ENCODE peak calls at places on chromosome 15, in five cellular contexts. E is testis, D is ascending aorta, U is stomach, Q is tibial artery. L is an unnamed sample. For H3K4me1 and H3K27me3, the result is how much of the 10 kb centered on the place peaks cover.

GRCh38 chr15:77266708-77267387 is 153.1 kb downstream of the PEAK1 start:
- DNase-seq in E (no peak), D (no peak), U (no peak), Q (no peak), L (no peak)

GRCh38 chr15:80264031-80264430 is 12.0 kb upstream of the CTXND1 start:
- DNase-seq in E (no peak), D (no peak), U (no peak), Q (no peak), L (no peak)

GRCh38 chr15:51814616-51815015 is 14.8 kb upstream of the TMOD3 start:
- DNase-seq in E (no peak), D (no peak), U (no peak), Q (no peak), L (no peak)

GRCh38 chr15:48592221-48592731 is 53.2 kb downstream of the FBN1 start:
- DNase-seq in E (no peak), D (no peak), U (no peak), Q (no peak), L (no peak)

GRCh38 chr15:60444289-60444912 is 34.5 kb downstream of the ICE2 start:
- DNase-seq in E (no peak), D (no peak), U (no peak), Q (no peak), L (no peak)

GRCh38 chr15:87354661-87355410 is 901.7 kb downstream of the NTRK3 start:
- DNase-seq in E (no peak), D (no peak), U (no peak), Q (no peak), L (no peak)

GRCh38 chr15:85100186-85100937 is 118.7 kb downstream of the PDE8A start:
- DNase-seq in E (no peak), D (no peak), U (no peak), Q (no peak), L (no peak)

GRCh38 chr15:80565398-80565797 is 129.7 kb upstream of the ABHD17C start:
- DNase-seq in E (no peak), D (no peak), U (no peak), Q (no peak), L (no peak)

GRCh38 chr15:86591994-86592746 is 512.5 kb downstream of the AGBL1 start:
- DNase-seq in E (peak), D (no peak), U (no peak), Q (peak), L (peak)

GRCh38 chr15:52144656-52145055 is 32.1 kb upstream of the BCL2L10 start:
- DNase-seq in E (no peak), D (no peak), U (no peak), Q (no peak), L (no peak)

GRCh38 chr15:91478717-91479191 is 374.8 kb upstream of the SLCO3A1 start:
- DNase-seq in E (no peak), D (no peak), U (no peak), Q (no peak), L (no peak)

GRCh38 chr15:101100118-101100517 is 151.7 kb downstream of the CHSY1 start:
- DNase-seq in E (no peak), D (no peak), U (no peak), Q (no peak), L (no peak)

GRCh38 chr15:58555168-58556027 is 123.6 kb downstream of the LIPC start:
- DNase-seq in E (no peak), D (no peak), U (no peak), Q (no peak), L (no peak)

GRCh38 chr15:70272565-70273355 is 175.0 kb upstream of the TLE3 start:
- DNase-seq in E (no peak), D (no peak), U (no peak), Q (peak), L (no peak)

GRCh38 chr15:40782609-40783227 is 12.9 kb downstream of the C15orf62 start:
- DNase-seq in E (peak), D (no peak), U (peak), Q (peak), L (peak)

GRCh38 chr15:99902248-99902647 is 169.0 kb upstream of the LYSMD4 start:
- DNase-seq in E (no peak), D (no peak), U (no peak), Q (no peak), L (no peak)

GRCh38 chr15:61084944-61085367 is 144.1 kb downstream of the RORA start:
- DNase-seq in E (no peak), D (no peak), U (no peak), Q (no peak), L (no peak)

GRCh38 chr15:53453253-53454105 is 306.0 kb downstream of the WDR72 start:
- DNase-seq in E (no peak), D (no peak), U (peak), Q (no peak), L (peak)

GRCh38 chr15:31241888-31242287 is 84.7 kb upstream of the KLF13 start:
- DNase-seq in E (no peak), D (no peak), U (no peak), Q (no peak), L (no peak)

GRCh38 chr15:44137750-44138149 is 57.3 kb downstream of the FRMD5 start:
- DNase-seq in E (no peak), D (no peak), U (no peak), Q (no peak), L (no peak)

GRCh38 chr15:77094397-77095030 is 23.6 kb upstream of the TSPAN3 start:
- DNase-seq in E (no peak), D (peak), U (no peak), Q (no peak), L (no peak)

GRCh38 chr15:20340931-20341661 is 200.5 kb downstream of the GOLGA6L6 start:
- DNase-seq in E (peak), D (peak), U (peak), Q (peak), L (peak)

GRCh38 chr15:67542192-67542461 is 376 bp upstream of the MAP2K5 start:
- DNase-seq in E (peak), D (no peak), U (no peak), Q (no peak), L (no peak)

GRCh38 chr15:67107014-67107812 is 41.8 kb downstream of the SMAD3 start:
- DNase-seq in E (no peak), D (peak), U (peak), Q (peak), L (peak)

GRCh38 chr15:50906954-50907865 is 1.3 kb upstream of the AP4E1 start:
- DNase-seq in E (no peak), D (no peak), U (peak), Q (no peak), L (no peak)

GRCh38 chr15:61266916-61267315 is 37.8 kb upstream of the RORA start:
- DNase-seq in E (no peak), D (no peak), U (no peak), Q (no peak), L (no peak)

GRCh38 chr15:22949074-22949547 is 31.1 kb downstream of the CYFIP1 start:
- DNase-seq in E (peak), D (peak), U (no peak), Q (peak), L (no peak)

GRCh38 chr15:84981711-84982300 is at the start of gene PDE8A:
- DNase-seq in E (peak), D (peak), U (peak), Q (peak), L (peak)

GRCh38 chr15:80640546-80641121 is 54.5 kb upstream of the ABHD17C start:
- DNase-seq in E (no peak), D (peak), U (no peak), Q (no peak), L (no peak)

GRCh38 chr15:40069178-40070165 is 30.5 kb upstream of the SRP14 start:
- DNase-seq in E (peak), D (peak), U (peak), Q (peak), L (peak)

GRCh38 chr15:33860749-33861148 is 107.5 kb upstream of the CHRM5 start:
- DNase-seq in E (no peak), D (no peak), U (no peak), Q (no peak), L (no peak)

GRCh38 chr15:99145005-99145404 is 40.1 kb downstream of the SYNM start:
- DNase-seq in E (no peak), D (no peak), U (no peak), Q (no peak), L (no peak)

GRCh38 chr15:92638709-92639365 is 16.7 kb downstream of the FAM174B start:
- DNase-seq in E (no peak), D (peak), U (peak), Q (no peak), L (peak)

GRCh38 chr15:84661001-84661400 is 3.0 kb upstream of the NMB start:
- DNase-seq in E (no peak), D (no peak), U (no peak), Q (no peak), L (no peak)

GRCh38 chr15:36908991-36909390 is 191.4 kb downstream of the MEIS2 start:
- DNase-seq in E (no peak), D (no peak), U (no peak), Q (no peak), L (no peak)

DNA sequence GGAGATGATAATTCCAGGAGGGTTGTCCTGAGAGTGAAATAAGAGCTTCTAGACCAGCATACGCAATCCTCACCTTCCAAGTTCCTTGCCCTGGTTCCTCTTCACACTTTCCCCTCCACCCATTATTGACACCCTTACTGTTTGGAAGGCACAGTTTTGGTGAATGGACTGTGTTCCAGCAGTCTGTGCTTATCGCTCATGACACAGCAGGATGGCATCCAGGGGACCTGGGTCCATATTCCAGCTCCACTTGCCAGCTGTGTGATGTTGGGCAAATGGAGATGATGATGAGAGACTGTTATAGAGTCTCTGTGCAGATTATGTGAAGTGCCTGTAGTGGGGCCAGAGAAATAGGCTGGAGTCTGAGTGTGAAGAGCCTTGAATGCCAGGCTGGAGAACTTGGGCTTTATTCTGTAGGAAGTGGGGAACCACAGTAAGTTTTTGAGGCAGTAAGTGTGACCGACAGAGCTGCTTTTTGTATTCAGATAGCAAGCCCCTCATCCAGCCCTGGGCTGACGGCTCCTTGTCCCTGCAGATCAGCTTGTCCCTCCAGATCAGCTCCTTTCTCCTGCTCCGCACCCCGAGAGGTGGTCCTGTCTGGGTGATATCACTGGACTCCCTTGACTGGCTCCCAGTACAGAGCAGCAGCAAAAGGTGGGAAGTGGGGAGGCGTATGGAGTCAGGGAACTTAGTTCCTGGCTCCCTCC is 8.1 kb downstream of the KBTBD13 start:
- DNase-seq in E (no peak), D (no peak), U (no peak), Q (peak), L (no peak)
- H3K4me1 ChIP-seq in E (under half), D (half or more), U (under half), Q (half or more), L (under half)

GRCh38 chr15:78343431-78343830 is 3.3 kb downstream of the CRABP1 start:
- DNase-seq in E (no peak), D (no peak), U (no peak), Q (no peak), L (no peak)

GRCh38 chr15:78339559-78339958 is 594 bp upstream of the CRABP1 start:
- DNase-seq in E (no peak), D (no peak), U (no peak), Q (no peak), L (no peak)

GRCh38 chr15:78338756-78339155 is 1.4 kb upstream of the CRABP1 start:
- DNase-seq in E (no peak), D (no peak), U (no peak), Q (no peak), L (no peak)

GRCh38 chr15:78341057-78341763 is 1.1 kb downstream of the CRABP1 start:
- DNase-seq in E (no peak), D (no peak), U (no peak), Q (no peak), L (no peak)

DNA sequence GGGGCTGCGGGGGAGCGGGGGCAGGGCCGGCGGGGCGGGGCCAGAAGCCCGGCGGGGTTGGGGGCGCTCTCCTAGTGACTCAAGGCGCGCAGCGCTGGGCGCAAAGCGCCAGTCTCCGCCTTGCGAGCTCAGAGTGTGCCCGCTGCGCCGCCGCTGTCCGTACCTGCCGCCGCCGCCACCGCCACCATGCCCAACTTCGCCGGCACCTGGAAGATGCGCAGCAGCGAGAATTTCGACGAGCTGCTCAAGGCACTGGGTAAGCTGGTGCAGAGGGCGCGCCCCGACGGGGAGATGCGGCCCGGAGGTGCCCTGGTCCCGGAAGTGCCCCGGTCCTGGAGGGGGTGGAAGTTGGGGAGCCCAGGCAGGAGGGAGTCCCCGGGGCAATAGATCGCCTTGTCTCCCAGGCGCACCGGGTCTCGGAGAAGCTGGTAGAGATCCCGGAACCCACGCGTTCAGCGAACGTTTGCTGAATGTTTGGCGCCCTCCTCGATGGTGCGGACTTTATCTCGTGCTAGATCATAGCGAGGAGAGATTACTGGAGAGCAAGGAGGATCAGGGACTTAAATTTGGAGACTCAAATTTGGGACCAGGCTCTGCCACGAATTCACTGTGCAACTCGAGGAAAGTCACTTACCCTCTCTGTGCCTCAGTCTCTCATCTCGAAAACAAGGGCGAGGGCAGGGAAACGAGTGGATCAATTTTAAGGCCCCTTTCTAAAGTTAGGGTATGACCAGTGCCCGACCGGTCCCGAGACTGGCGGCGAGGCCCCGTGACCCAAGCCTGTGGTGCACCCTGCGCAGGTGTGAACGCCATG is at the start of gene CRABP1:
- DNase-seq in E (no peak), D (no peak), U (no peak), Q (no peak), L (no peak)
- H3K27me3 ChIP-seq in E (under half), D (under half), U (under half), Q (under half), L (under half)

DNA sequence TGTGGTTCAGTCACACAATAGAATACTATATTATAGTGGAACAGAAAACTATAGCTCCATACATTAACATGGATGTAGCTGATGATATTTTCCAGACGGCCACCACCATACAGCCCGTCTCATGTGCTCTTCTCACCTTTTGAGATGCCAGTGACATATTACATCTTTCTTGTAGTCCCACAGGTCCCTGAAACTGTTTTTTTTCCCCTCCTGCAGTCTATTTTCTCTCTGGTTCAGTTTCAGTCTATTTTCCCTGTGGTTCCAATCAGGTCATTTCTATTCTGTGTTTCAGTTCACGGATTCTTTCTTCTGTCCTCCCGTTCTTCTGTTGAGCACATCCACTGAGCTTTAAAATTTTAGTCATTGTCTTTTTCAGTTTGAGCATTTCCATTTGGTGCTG is 72.2 kb downstream of the PPCDC start:
- DNase-seq in E (no peak), D (no peak), U (no peak), Q (no peak), L (no peak)
- TF ChIP-seq CTCF in E (no peak), D (no peak), U (no peak), Q (no peak), L (no peak)

GRCh38 chr15:74773731-74774252 is 8.1 kb upstream of the CSK start:
- DNase-seq in E (no peak), D (no peak), U (no peak), Q (no peak), L (no peak)
- H3K4me1 ChIP-seq in E (under half), D (under half), U (under half), Q (under half), L (under half)

DNA sequence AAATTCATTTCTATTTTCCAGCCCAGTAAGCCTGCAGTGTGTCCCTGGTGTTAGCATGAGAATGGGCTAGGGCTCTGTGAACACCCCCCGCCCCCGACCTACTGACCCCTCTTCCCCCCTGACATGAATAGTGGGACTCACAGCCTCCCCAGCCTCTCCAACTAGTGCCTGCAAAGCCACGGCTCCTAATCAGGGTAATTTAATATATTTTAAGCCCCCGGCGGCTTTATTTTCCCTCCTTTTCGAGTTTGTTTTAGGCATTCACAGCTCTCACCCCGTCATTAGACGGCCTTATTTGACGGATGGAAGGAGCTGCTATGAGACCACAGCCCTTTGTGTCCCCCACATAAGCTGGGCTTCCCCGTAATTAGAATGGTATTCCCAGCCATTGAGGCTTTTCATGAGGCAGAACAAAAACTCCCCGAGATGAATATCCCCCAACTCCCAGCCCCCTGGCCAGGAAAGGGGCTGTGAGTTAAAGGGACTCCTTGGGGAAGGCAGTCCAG is 78.3 kb upstream of the POLG start:
- DNase-seq in E (no peak), D (no peak), U (no peak), Q (no peak), L (no peak)
- H3K27me3 ChIP-seq in E (under half), D (under half), U (under half), Q (under half), L (under half)

GRCh38 chr15:29452881-29453731 is 183.5 kb upstream of the NSMCE3 start:
- DNase-seq in E (no peak), D (no peak), U (no peak), Q (no peak), L (no peak)

GRCh38 chr15:29449136-29449535 is 179.5 kb upstream of the NSMCE3 start:
- DNase-seq in E (no peak), D (no peak), U (no peak), Q (no peak), L (no peak)

GRCh38 chr15:29454506-29454905 is 184.9 kb upstream of the NSMCE3 start:
- DNase-seq in E (no peak), D (no peak), U (no peak), Q (no peak), L (no peak)

GRCh38 chr15:29448320-29448719 is 178.7 kb upstream of the NSMCE3 start:
- DNase-seq in E (no peak), D (no peak), U (no peak), Q (no peak), L (no peak)

GRCh38 chr15:29451201-29451781 is 181.7 kb upstream of the NSMCE3 start:
- DNase-seq in E (peak), D (no peak), U (no peak), Q (no peak), L (no peak)
- TF ChIP-seq CTCF in E (no peak), D (no peak), U (no peak), Q (no peak), L (peak)

DNA sequence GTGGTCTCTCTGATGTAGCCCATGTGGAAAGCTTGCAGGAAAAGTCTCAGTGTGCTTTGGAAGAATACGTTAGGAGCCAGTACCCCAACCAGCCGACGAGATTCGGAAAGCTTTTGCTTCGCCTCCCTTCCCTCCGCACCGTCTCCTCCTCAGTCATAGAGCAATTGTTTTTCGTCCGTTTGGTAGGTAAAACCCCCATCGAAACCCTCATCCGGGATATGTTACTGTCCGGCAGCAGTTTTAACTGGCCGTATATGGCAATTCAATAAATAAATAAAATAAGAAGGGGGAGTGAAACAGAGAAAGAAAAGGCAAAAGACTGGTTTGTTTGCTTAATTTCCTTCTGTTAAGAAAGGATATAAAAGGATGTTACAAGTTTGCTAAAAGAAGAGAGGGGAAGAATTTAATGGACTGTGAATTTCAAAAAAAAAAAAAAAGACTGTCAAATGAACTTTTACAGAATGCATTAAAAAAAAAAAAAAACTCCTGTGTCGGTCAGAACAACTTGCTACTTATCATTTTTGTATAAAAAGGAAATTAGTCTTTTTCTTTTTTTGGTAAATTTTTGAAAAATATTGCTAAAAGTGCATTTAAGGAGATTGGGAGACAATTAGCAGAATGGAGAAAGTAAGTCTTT is 7.0 kb downstream of the NR2F2 start:
- DNase-seq in E (no peak), D (no peak), U (no peak), Q (no peak), L (no peak)
- H3K4me1 ChIP-seq in E (under half), D (under half), U (under half), Q (under half), L (half or more)

L was measured in body of pancreas.